ENCODE peak calls at places on chromosomes 12 and 14, in five cellular contexts. N is upper lobe of left lung, V is K562, C is A549, I is suprapubic skin. P is an unnamed sample.

GRCh38 chr14:77000340-77001235 is 27.9 kb downstream of the IRF2BPL start:
- DNase-seq in V (no peak), C (no peak), N (no peak), I (no peak), P (peak)

GRCh38 chr14:100221419-100222218 is 17.3 kb upstream of the YY1 start:
- DNase-seq in N (peak), V (peak), I (no peak), C (no peak), P (no peak)

GRCh38 chr12:78490841-78491240 is 373.7 kb upstream of the SYT1 start:
- DNase-seq in N (no peak), C (no peak), V (no peak), I (no peak), P (no peak)

GRCh38 chr14:70885343-70886014 is 21.8 kb upstream of the PCNX1 start:
- DNase-seq in C (no peak), V (no peak), N (no peak), I (no peak), P (no peak)

GRCh38 chr12:112574896-112575558 is 156.3 kb downstream of the PTPN11 start:
- DNase-seq in I (no peak), V (no peak), C (no peak), N (no peak), P (no peak)

GRCh38 chr12:10214131-10214876 is 1.6 kb downstream of the GABARAPL1 start:
- DNase-seq in N (no peak), C (no peak), V (peak), I (no peak), P (no peak)

GRCh38 chr14:95497561-95498011 is 18.9 kb downstream of the SYNE3 start:
- DNase-seq in I (no peak), N (no peak), C (no peak), V (no peak), P (no peak)

GRCh38 chr14:76763362-76764041 is 2.2 kb downstream of the VASH1 start:
- DNase-seq in C (no peak), V (no peak), N (no peak), I (no peak), P (no peak)

GRCh38 chr14:100762089-100762515 is 35.4 kb downstream of the DLK1 start:
- DNase-seq in N (no peak), V (no peak), I (no peak), C (peak), P (no peak)

GRCh38 chr12:51198568-51199400 is 19.1 kb downstream of the POU6F1 start:
- DNase-seq in C (no peak), N (no peak), V (no peak), I (no peak), P (no peak)

GRCh38 chr14:32720927-32721326 is 217.8 kb upstream of the NPAS3 start:
- DNase-seq in V (no peak), I (no peak), C (no peak), N (no peak), P (no peak)

GRCh38 chr14:37894463-37894862 is 299.0 kb downstream of the TTC6 start:
- DNase-seq in V (no peak), N (no peak), I (no peak), C (no peak), P (no peak)

GRCh38 chr12:8914716-8915526 is 612 bp downstream of the PHC1 start:
- DNase-seq in V (peak), N (peak), I (peak), C (peak), P (peak)

GRCh38 chr12:92462049-92462448 is 240.7 kb upstream of the PLEKHG7 start:
- DNase-seq in N (no peak), I (no peak), C (no peak), V (no peak), P (no peak)

GRCh38 chr14:33676135-33676566 is 274.7 kb downstream of the EGLN3 start:
- DNase-seq in I (no peak), V (peak), C (peak), N (no peak), P (no peak)

GRCh38 chr12:45756666-45757065 is 27.2 kb downstream of the ARID2 start:
- DNase-seq in C (no peak), V (no peak), I (no peak), N (no peak), P (no peak)

GRCh38 chr12:58961906-58962305 is 41.6 kb upstream of the LRIG3 start:
- DNase-seq in N (no peak), C (no peak), I (no peak), V (no peak), P (no peak)

GRCh38 chr14:50822501-50823042 is 8.4 kb downstream of the NIN start:
- DNase-seq in C (no peak), N (no peak), I (no peak), V (no peak), P (no peak)

GRCh38 chr14:100525615-100526014 is 61.6 kb downstream of the BEGAIN start:
- DNase-seq in C (no peak), I (peak), V (no peak), N (peak), P (no peak)

GRCh38 chr12:106118278-106118820 is 20.4 kb downstream of the NUAK1 start:
- DNase-seq in V (no peak), I (no peak), C (no peak), N (no peak), P (no peak)

GRCh38 chr14:100106260-100106659 is 41.0 kb downstream of the EVL start:
- DNase-seq in I (peak), C (no peak), N (no peak), V (peak), P (no peak)

GRCh38 chr14:54221432-54221803 is 175.4 kb upstream of the CDKN3 start:
- DNase-seq in N (no peak), V (no peak), I (no peak), C (no peak), P (no peak)

GRCh38 chr12:40032433-40033259 is 73.2 kb downstream of the SLC2A13 start:
- DNase-seq in I (no peak), V (no peak), N (no peak), C (no peak), P (no peak)

GRCh38 chr12:54934419-54934818 is 50.1 kb downstream of the TESPA1 start:
- DNase-seq in N (no peak), V (no peak), C (no peak), I (no peak), P (no peak)

GRCh38 chr12:132471011-132471857 is 18.7 kb upstream of the FBRSL1 start:
- DNase-seq in N (peak), C (peak), V (peak), I (no peak), P (no peak)

GRCh38 chr12:29241821-29242591 is 92.9 kb downstream of the FAR2 start:
- DNase-seq in C (no peak), I (no peak), N (peak), V (no peak), P (no peak)

GRCh38 chr12:29425722-29426121 is 44.8 kb upstream of the ERGIC2 start:
- DNase-seq in N (no peak), V (no peak), C (no peak), I (no peak), P (no peak)

GRCh38 chr12:115088328-115088994 is 404.5 kb upstream of the TBX3 start:
- DNase-seq in I (no peak), V (no peak), N (peak), C (no peak), P (no peak)

GRCh38 chr14:101681795-101682194 is 79.7 kb upstream of the PPP2R5C start:
- DNase-seq in V (no peak), I (no peak), C (no peak), N (no peak), P (no peak)

GRCh38 chr12:7403466-7403865 is 40.5 kb downstream of the CD163L1 start:
- DNase-seq in I (no peak), N (no peak), C (no peak), V (no peak), P (no peak)

GRCh38 chr12:111201036-111201435 is 167.9 kb downstream of the PHETA1 start:
- DNase-seq in I (no peak), N (no peak), V (no peak), C (no peak), P (no peak)

GRCh38 chr12:2239376-2240010 is 186.7 kb downstream of the CACNA1C start:
- DNase-seq in C (no peak), N (no peak), V (no peak), I (no peak), P (peak)

GRCh38 chr14:24804813-24805212 is 170.8 kb upstream of the GZMB start:
- DNase-seq in C (no peak), N (no peak), I (no peak), V (no peak), P (no peak)

GRCh38 chr12:2341871-2342270 is 289.1 kb downstream of the CACNA1C start:
- DNase-seq in V (no peak), I (peak), N (no peak), C (no peak), P (no peak)

GRCh38 chr14:72939630-72940029 is 13.4 kb downstream of the DCAF4 start:
- DNase-seq in I (no peak), V (no peak), C (no peak), N (no peak), P (peak)

GRCh38 chr14:33210304-33210703 is 271.6 kb downstream of the NPAS3 start:
- DNase-seq in C (no peak), I (no peak), V (no peak), N (no peak), P (no peak)

GRCh38 chr12:5556033-5556614 is 124.2 kb downstream of the NTF3 start:
- DNase-seq in C (peak), N (no peak), I (no peak), V (peak), P (no peak)

GRCh38 chr12:25979563-25979962 is 21.1 kb downstream of the RASSF8 start:
- DNase-seq in V (no peak), I (no peak), C (no peak), N (peak), P (no peak)

GRCh38 chr14:32426596-32427408 is 97.7 kb downstream of the AKAP6 start:
- DNase-seq in N (no peak), C (no peak), V (no peak), I (no peak), P (no peak)

GRCh38 chr12:12492547-12492946 is 70.1 kb downstream of the DUSP16 start:
- DNase-seq in V (no peak), C (no peak), I (no peak), N (no peak), P (no peak)

GRCh38 chr12:12488823-12489528 is 73.7 kb downstream of the DUSP16 start:
- DNase-seq in I (no peak), V (no peak), N (no peak), C (no peak), P (no peak)

GRCh38 chr12:12495536-12495935 is 67.1 kb downstream of the DUSP16 start:
- DNase-seq in C (no peak), I (no peak), V (no peak), N (no peak), P (no peak)

GRCh38 chr12:12488296-12488695 is 74.4 kb downstream of the DUSP16 start:
- DNase-seq in N (no peak), V (no peak), I (no peak), C (no peak), P (no peak)

DNA sequence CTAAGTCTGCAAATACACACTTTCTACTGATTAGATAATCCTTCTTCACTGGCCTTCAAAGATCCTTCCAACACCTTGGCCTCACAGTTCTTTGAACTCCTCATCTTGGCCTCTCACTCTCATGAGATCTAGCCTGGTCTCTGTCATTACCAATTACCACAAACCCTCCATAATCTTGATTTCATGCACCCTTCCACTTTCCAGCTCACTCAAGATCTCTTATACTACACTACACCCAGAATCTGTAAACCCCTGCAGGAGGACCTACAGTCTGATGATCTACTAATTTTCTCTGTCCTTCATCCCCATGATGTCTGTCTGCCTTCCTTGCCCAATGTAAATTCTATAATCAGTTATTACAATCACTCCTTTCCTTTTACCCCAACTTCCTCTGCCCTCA is 71.0 kb downstream of the DUSP16 start:
- DNase-seq in I (no peak), C (no peak), N (no peak), V (no peak), P (no peak)
- H3K27ac ChIP-seq in I (no peak), C (no peak), N (no peak), V (no peak), P (no peak)

GRCh38 chr12:124307556-124307825 is 12.6 kb downstream of the RFLNA start:
- DNase-seq in I (no peak), N (no peak), C (no peak), V (no peak), P (no peak)

GRCh38 chr12:124309744-124310143 is 14.9 kb downstream of the RFLNA start:
- DNase-seq in V (no peak), C (no peak), N (no peak), I (no peak), P (no peak)

GRCh38 chr12:124309231-124309630 is 14.3 kb downstream of the RFLNA start:
- DNase-seq in N (no peak), V (no peak), I (no peak), C (no peak), P (no peak)

GRCh38 chr12:124310178-124310577 is 15.3 kb downstream of the RFLNA start:
- DNase-seq in N (no peak), I (no peak), V (no peak), C (no peak), P (no peak)

DNA sequence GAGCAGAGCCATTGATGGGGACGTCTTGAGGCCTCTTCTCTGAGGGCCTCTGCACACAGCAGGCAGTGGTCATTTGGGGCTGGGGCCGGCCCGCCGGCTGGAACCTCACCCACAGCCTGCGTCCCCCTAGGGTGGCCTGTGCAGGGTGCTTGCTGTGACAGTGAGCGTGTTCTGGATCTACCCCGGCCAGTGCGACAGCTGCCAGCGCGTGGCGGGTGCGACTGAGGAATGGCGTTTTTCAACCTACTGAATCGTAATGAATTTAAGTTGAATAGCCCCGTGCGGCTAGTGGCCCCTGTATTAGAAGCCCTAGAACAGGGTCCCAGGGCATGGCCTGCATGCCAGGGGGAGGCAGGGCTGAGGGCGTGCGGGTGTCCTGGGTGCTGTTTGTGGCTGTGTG is 13.8 kb downstream of the RFLNA start:
- DNase-seq in C (no peak), N (no peak), V (no peak), I (no peak), P (no peak)
- TF ChIP-seq POLR2A in C (no peak), N (no peak), V (no peak), I (no peak), P (no peak)

GRCh38 chr12:119328111-119328510 is 6.4 kb upstream of the CCDC60 start:
- DNase-seq in I (no peak), N (no peak), V (peak), C (peak), P (peak)

GRCh38 chr12:119322324-119322723 is 12.2 kb upstream of the CCDC60 start:
- DNase-seq in N (no peak), V (no peak), C (no peak), I (no peak), P (no peak)

GRCh38 chr12:119320678-119321077 is 13.9 kb upstream of the CCDC60 start:
- DNase-seq in I (no peak), N (no peak), C (no peak), V (no peak), P (no peak)

DNA sequence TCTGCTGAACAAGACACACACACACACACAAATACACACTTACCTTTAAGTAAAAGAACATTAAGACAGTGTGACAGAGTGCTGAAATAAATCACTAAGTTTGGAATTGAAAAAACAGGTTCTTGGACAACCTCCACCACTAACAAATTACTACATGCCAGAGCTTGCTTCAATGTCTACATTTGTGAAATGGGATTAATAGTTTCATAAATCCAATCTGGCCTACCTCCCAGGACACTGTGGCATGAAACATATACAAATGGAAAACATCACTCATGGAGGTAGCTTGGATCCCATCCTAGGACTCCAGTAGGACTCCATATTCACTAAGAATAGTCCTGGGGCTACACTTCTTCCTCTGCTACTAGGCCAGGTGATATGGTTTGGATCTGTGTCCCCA is 8.2 kb upstream of the CCDC60 start:
- DNase-seq in C (no peak), N (no peak), I (no peak), V (no peak), P (no peak)
- TF ChIP-seq EP300 in C (no peak), N (no peak), I (no peak), V (no peak), P (no peak)

DNA sequence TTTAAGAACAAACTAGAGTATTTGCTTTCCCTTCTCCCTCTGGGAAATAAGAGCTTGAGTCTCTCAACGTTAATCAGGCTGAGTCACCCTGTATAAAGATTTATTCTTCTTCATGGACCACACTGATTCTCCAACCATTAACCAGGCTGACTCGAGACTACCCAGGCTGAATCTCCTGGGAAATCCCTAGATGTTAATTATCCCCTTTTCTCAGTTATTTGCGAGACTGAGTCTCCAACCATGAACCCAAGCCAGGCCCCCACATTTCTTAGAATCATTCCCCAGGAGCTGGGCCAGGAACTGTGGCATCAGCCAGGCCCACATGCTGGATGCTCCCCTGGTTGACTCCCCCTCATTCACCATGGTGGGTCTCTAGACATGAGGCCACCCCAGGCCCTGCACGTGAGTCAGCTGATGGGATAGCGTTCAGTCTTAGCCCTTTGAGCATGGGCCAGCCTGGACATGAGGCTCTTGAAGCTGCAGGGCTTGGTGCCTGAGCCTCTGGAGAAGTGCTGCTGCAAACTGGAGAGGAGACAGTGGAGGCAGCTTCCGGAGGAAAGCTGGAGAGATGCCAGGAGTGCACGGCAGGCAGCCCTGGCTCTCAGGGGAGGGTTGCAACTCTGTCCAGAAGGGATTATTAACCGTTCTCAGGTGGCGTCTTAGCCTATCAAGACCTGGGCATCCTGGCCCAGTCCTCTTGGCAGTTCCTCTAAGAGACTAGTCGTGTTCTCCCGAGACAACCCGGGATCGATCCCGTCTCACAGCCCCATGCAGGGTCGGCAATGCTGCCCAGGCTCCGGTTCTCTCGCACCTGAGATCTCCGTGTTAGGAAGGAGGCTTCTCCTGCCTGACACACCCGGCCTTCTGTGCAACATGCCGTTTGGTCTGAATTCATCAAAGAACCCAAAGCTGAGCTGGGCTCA is 296.6 kb downstream of the ADGRD1 start:
- DNase-seq in C (peak), V (no peak), I (peak), N (no peak), P (peak)
- H3K27ac ChIP-seq in C (peak), V (no peak), I (no peak), N (no peak), P (no peak)

DNA sequence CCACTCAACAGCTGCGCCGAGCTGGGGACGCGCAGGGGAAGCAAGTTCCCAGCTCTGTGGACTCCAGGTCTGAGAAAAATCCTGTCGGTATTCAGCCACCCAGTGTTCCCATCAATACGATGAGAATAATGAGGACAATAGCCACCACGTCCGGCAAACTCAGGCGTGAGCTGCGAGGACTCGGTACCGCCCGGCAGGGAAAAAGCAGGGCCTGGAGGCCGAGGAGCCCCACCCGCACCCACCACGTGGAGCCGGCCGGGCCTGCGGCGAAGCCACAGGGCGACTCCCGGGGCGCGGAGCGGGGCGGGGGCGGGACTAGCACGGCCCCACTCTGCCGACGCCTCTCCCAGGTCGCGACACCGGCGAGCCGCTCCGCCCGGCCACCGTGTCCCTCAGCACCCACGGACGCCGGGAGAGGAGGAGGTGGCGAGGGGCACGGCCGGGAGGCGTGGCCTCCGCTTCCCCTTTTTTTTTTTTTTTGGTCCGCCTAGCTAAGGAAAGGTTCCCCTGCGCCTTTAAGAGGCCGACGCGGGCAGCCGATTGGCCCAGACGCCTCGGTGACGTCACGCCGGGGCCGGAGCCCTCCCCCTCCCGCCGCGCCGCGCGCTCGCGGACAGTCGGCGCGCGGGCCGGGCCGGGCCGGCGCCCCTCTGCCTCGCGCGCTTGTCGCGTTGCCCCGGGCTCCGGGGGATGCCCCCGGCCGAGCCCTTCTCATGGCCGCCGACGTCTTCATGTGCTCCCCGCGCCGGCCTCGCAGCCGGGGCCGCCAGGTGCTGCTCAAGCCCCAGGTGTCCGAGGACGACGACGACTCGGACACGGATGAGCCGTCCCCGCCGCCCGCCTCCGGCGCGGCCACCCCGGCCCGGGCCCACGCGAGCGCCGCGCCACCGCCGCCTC is at the start of gene MLXIP:
- DNase-seq in N (peak), I (peak), C (peak), V (peak), P (peak)
- TF ChIP-seq POLR2A in N (peak), I (peak), C (peak), V (peak), P (peak)

P was measured in ovary.